ENCODE peak calls at places on chromosomes 5 and 9, in four cellular contexts. O, B, A and E are unnamed samples.

GRCh38 chr5:154078305-154078704 is 39.5 kb downstream of the MFAP3 start:
- DNase-seq in O (no peak), B (no peak), A (peak; percentile 59), E (no peak)

GRCh38 chr9:37379835-37380234 is 42.7 kb upstream of the GRHPR start:
- DNase-seq in O (no peak), B (no peak), A (no peak), E (no peak)

GRCh38 chr5:172679621-172680212 is 38.7 kb downstream of the NEURL1B start:
- DNase-seq in O (no peak), B (no peak), A (no peak), E (no peak)

GRCh38 chr5:59007460-59008063 is 424.7 kb downstream of the RAB3C start:
- DNase-seq in O (no peak), B (no peak), A (peak; percentile 55), E (no peak)

GRCh38 chr9:3271581-3271980 is 254.2 kb downstream of the RFX3 start:
- DNase-seq in O (no peak), B (no peak), A (no peak), E (no peak)

GRCh38 chr9:126436545-126437269 is 110.1 kb downstream of the MVB12B start:
- DNase-seq in O (no peak), B (no peak), A (peak; percentile 39), E (no peak)

GRCh38 chr9:106868565-106868964 is 5.6 kb downstream of the ZNF462 start:
- DNase-seq in O (peak; percentile 76), B (no peak), A (no peak), E (no peak)

GRCh38 chr5:151699071-151699901 is 12.6 kb upstream of the SPARC start:
- DNase-seq in O (peak; percentile 90), B (no peak), A (peak; percentile 85), E (peak; percentile 98)

GRCh38 chr9:127569819-127570401 is 42.2 kb upstream of the STXBP1 start:
- DNase-seq in O (no peak), B (no peak), A (peak; percentile 61), E (no peak)

GRCh38 chr9:14433841-14434511 is 120.0 kb upstream of the NFIB start:
- DNase-seq in O (no peak), B (no peak), A (peak; percentile 68), E (peak; percentile 73)

GRCh38 chr5:155935723-155936122 is 391.2 kb upstream of the SGCD start:
- DNase-seq in O (no peak), B (no peak), A (no peak), E (no peak)

GRCh38 chr9:21398955-21399489 is 9.9 kb upstream of the IFNA8 start:
- DNase-seq in O (no peak), B (no peak), A (no peak), E (no peak)

GRCh38 chr9:21392270-21392669 is 7.1 kb upstream of the IFNA2 start:
- DNase-seq in O (no peak), B (no peak), A (peak; percentile 59), E (no peak)

GRCh38 chr9:21395778-21396717 is 10.8 kb upstream of the IFNA2 start:
- DNase-seq in O (peak; percentile 67), B (no peak), A (peak; percentile 43), E (no peak)
- TF ChIP-seq CTCF in O (peak; percentile 68), B (peak; percentile 57), A (peak; percentile 90), E (peak; percentile 94)

GRCh38 chr9:137715321-137715720 is 96.5 kb downstream of the EHMT1 start:
- DNase-seq in O (no peak), B (no peak), A (no peak), E (no peak)

GRCh38 chr9:137720571-137721110 is 101.8 kb downstream of the EHMT1 start:
- DNase-seq in O (no peak), B (no peak), A (no peak), E (no peak)

GRCh38 chr9:137716694-137717287 is 98.0 kb downstream of the EHMT1 start:
- DNase-seq in O (no peak), B (no peak), A (no peak), E (no peak)

GRCh38 chr9:137719194-137719593 is 100.4 kb downstream of the EHMT1 start:
- DNase-seq in O (no peak), B (no peak), A (no peak), E (no peak)

GRCh38 chr9:137717776-137718327 is 99.0 kb downstream of the EHMT1 start:
- DNase-seq in O (no peak), B (no peak), A (no peak), E (no peak)
- H3K27ac ChIP-seq in O (no peak overlapping the region), B (no peak overlapping the region), A (no peak overlapping the region), E (no peak overlapping the region)

GRCh38 chr9:9337129-9337528 is 1275.7 kb downstream of the PTPRD start:
- DNase-seq in O (no peak), B (no peak), A (no peak), E (no peak)
- TF ChIP-seq CTCF in O (no peak), B (no peak), A (no peak), E (no peak)

GRCh38 chr9:7053903-7054302 is 296.1 kb downstream of the KDM4C start:
- DNase-seq in O (no peak), B (no peak), A (no peak), E (no peak)
- H3K27ac ChIP-seq in O (no peak overlapping the region), B (no peak overlapping the region), A (no peak overlapping the region), E (no peak overlapping the region)

GRCh38 chr9:84782228-84782866 is 112.8 kb downstream of the NTRK2 start:
- DNase-seq in O (no peak), B (no peak), A (no peak), E (peak; percentile 60)
- TF ChIP-seq CTCF in O (no peak), B (no peak), A (no peak), E (no peak)

DNA sequence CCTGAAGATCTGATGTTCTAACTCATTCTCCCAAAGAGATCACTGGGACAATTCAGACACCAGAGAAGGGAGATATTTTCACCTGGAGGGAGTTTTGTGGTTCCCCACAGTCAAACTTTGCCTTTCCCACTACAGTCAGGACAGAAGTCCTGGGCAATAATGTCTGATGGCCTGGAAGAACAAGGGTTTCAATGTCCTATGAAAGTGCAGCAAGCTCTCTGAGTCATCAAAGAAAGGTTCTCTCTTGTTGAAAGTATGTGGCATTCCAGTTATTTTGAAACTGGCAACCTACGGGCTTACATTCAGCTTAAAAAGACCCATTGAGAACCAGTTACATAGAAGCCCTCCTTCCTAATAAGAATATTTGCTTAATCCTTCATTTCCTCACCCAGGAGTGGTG is 103.9 kb downstream of the INSYN2B start:
- DNase-seq in O (no peak), B (no peak), A (no peak), E (no peak)
- H3K27ac ChIP-seq in O (no peak overlapping the region), B (no peak overlapping the region), A (no peak overlapping the region), E (no peak overlapping the region)

GRCh38 chr5:181241393-181241975 is 2.2 kb downstream of the RACK1 start:
- DNase-seq in O (peak; percentile 59), B (no peak), A (peak; percentile 81), E (peak; percentile 84)
- TF ChIP-seq CTCF in O (no peak), B (no peak), A (peak; percentile 22), E (peak; percentile 22)

GRCh38 chr9:71758277-71758676 is 10.0 kb downstream of the CEMIP2 start:
- DNase-seq in O (no peak), B (no peak), A (peak; percentile 67), E (no peak)
- H3K27ac ChIP-seq in O (no peak overlapping the region), B (no peak overlapping the region), A (peak overlapping the region; percentile 45), E (no peak overlapping the region)